ENCODE peak calls at places on chromosomes 7 and 10, in five cellular contexts. G, P, I, D and C are unnamed samples.

GRCh38 chr7:152527610-152528032 is 91.8 kb upstream of the KMT2C start:
- DNase-seq in G (no peak), P (no peak), I (no peak), D (no peak), C (no peak)

GRCh38 chr10:96311180-96311697 is 7.0 kb downstream of the DNTT start:
- DNase-seq in G (peak), P (no peak), I (no peak), D (no peak), C (no peak)

GRCh38 chr7:87810130-87810529 is 66.0 kb downstream of the SLC25A40 start:
- DNase-seq in G (no peak), P (peak), I (no peak), D (no peak), C (no peak)

GRCh38 chr7:33459340-33459751 is 330.0 kb downstream of the BBS9 start:
- DNase-seq in G (peak), P (peak), I (peak), D (peak), C (peak)

GRCh38 chr10:80196270-80196949 is 8.9 kb downstream of the ANXA11 start:
- DNase-seq in G (peak), P (no peak), I (peak), D (no peak), C (no peak)

GRCh38 chr10:909831-910230 is 21.7 kb downstream of the LARP4B start:
- DNase-seq in G (peak), P (no peak), I (peak), D (peak), C (no peak)

GRCh38 chr7:102993532-102994029 is 80.8 kb downstream of the LRRC17 start:
- DNase-seq in G (no peak), P (no peak), I (peak), D (peak), C (no peak)

GRCh38 chr10:29982997-29983648 is 76.3 kb downstream of the JCAD start:
- DNase-seq in G (no peak), P (no peak), I (no peak), D (no peak), C (no peak)

GRCh38 chr7:111424768-111425167 is 137.5 kb downstream of the IMMP2L start:
- DNase-seq in G (peak), P (no peak), I (peak), D (peak), C (no peak)

GRCh38 chr7:139494835-139495568 is 11.5 kb upstream of the KLRG2 start:
- DNase-seq in G (no peak), P (no peak), I (no peak), D (no peak), C (no peak)

GRCh38 chr10:10431422-10432066 is 586.1 kb upstream of the CELF2 start:
- DNase-seq in G (no peak), P (no peak), I (no peak), D (no peak), C (no peak)

GRCh38 chr10:10434312-10434711 is 583.4 kb upstream of the CELF2 start:
- DNase-seq in G (no peak), P (no peak), I (no peak), D (no peak), C (no peak)

GRCh38 chr10:10432306-10433035 is 585.2 kb upstream of the CELF2 start:
- DNase-seq in G (no peak), P (no peak), I (peak), D (no peak), C (no peak)
- H4K91ac ChIP-seq in G (no peak), P (no peak), I (no peak), D (no peak), C (no peak)

GRCh38 chr10:6794441-6794840 is 214.4 kb upstream of the PRKCQ start:
- DNase-seq in G (no peak), P (no peak), I (no peak), D (no peak), C (no peak)

GRCh38 chr10:6796231-6796630 is 216.2 kb upstream of the PRKCQ start:
- DNase-seq in G (no peak), P (no peak), I (no peak), D (no peak), C (no peak)

GRCh38 chr10:6795571-6795970 is 215.5 kb upstream of the PRKCQ start:
- DNase-seq in G (no peak), P (no peak), I (no peak), D (no peak), C (no peak)
- H4K91ac ChIP-seq in G (no peak), P (no peak), I (no peak), D (no peak), C (peak)

GRCh38 chr10:11875499-11876281 is 52.5 kb downstream of the PROSER2 start:
- DNase-seq in G (peak), P (no peak), I (peak), D (peak), C (no peak)

GRCh38 chr10:11875183-11875498 is 52.0 kb downstream of the PROSER2 start:
- DNase-seq in G (no peak), P (no peak), I (peak), D (peak), C (no peak)

GRCh38 chr10:11876805-11877395 is 53.7 kb downstream of the PROSER2 start:
- DNase-seq in G (no peak), P (no peak), I (no peak), D (no peak), C (no peak)

GRCh38 chr10:11877506-11877905 is 54.4 kb downstream of the PROSER2 start:
- DNase-seq in G (no peak), P (no peak), I (no peak), D (no peak), C (no peak)

GRCh38 chr10:11874568-11875182 is 51.5 kb downstream of the PROSER2 start:
- DNase-seq in G (peak), P (peak), I (peak), D (peak), C (peak)
- H4K91ac ChIP-seq in G (peak), P (no peak), I (peak), D (no peak), C (peak)

GRCh38 chr10:92180326-92180881 is 110.5 kb downstream of the CPEB3 start:
- DNase-seq in G (no peak), P (no peak), I (no peak), D (no peak), C (no peak)
- H4K91ac ChIP-seq in G (no peak), P (no peak), I (no peak), D (no peak), C (no peak)

GRCh38 chr10:69324583-69324982 is 46.3 kb downstream of the HK1 start:
- DNase-seq in G (peak), P (no peak), I (no peak), D (peak), C (no peak)

GRCh38 chr10:69329721-69330178 is 51.5 kb downstream of the HK1 start:
- DNase-seq in G (no peak), P (no peak), I (no peak), D (no peak), C (peak)

GRCh38 chr10:69328346-69328687 is 50.0 kb downstream of the HK1 start:
- DNase-seq in G (no peak), P (no peak), I (no peak), D (no peak), C (no peak)

GRCh38 chr10:69326692-69327091 is 48.4 kb downstream of the HK1 start:
- DNase-seq in G (no peak), P (no peak), I (no peak), D (no peak), C (no peak)

GRCh38 chr10:69327463-69328345 is 49.4 kb downstream of the HK1 start:
- DNase-seq in G (peak), P (no peak), I (peak), D (peak), C (no peak)
- H4K91ac ChIP-seq in G (peak), P (no peak), I (peak), D (no peak), C (peak)

GRCh38 chr10:21750424-21750823 is 216.4 kb downstream of the MLLT10 start:
- DNase-seq in G (no peak), P (no peak), I (no peak), D (no peak), C (no peak)
- H4K91ac ChIP-seq in G (no peak), P (no peak), I (no peak), D (no peak), C (peak)

DNA sequence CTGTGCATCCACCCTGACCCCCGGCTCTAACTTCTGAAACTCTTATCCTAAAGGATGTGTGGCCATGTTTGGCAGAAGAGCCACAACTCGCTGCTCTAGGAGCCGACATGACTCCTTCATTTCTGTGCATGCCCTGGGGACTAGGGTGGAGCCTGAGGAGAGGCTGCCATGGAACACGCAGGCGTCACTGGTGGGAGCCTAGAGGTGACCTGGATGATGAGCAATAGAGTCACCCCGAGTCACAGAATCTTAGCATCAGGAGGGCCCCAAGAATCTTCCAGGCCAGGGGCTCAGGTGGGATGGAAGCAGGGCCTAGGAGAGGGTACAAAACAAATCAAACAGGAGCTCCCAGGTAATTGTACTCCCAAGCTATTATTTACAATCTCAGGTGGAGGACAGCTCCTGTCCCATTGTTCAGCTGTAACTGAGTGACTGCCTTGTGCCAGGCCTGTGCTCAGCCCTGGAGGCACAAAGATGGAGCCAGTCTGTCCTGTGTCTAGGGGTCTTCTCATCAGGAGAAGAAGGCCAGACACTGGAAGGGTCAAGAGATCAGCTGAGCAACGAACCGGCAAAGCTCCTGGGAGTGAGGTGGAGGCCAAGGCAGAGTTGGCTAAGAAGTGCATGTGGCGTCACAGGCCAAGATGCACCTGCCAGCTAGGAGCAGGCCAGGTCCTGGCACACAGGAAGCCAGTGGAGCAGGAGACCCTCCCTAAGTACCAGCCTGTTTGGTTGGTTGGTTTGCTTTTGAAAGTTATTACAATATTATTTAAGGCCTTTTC is 5.8 kb upstream of the ZNF22 start:
- DNase-seq in G (peak), P (no peak), I (no peak), D (no peak), C (peak)
- H4K91ac ChIP-seq in G (peak), P (no peak), I (peak), D (peak), C (no peak)

DNA sequence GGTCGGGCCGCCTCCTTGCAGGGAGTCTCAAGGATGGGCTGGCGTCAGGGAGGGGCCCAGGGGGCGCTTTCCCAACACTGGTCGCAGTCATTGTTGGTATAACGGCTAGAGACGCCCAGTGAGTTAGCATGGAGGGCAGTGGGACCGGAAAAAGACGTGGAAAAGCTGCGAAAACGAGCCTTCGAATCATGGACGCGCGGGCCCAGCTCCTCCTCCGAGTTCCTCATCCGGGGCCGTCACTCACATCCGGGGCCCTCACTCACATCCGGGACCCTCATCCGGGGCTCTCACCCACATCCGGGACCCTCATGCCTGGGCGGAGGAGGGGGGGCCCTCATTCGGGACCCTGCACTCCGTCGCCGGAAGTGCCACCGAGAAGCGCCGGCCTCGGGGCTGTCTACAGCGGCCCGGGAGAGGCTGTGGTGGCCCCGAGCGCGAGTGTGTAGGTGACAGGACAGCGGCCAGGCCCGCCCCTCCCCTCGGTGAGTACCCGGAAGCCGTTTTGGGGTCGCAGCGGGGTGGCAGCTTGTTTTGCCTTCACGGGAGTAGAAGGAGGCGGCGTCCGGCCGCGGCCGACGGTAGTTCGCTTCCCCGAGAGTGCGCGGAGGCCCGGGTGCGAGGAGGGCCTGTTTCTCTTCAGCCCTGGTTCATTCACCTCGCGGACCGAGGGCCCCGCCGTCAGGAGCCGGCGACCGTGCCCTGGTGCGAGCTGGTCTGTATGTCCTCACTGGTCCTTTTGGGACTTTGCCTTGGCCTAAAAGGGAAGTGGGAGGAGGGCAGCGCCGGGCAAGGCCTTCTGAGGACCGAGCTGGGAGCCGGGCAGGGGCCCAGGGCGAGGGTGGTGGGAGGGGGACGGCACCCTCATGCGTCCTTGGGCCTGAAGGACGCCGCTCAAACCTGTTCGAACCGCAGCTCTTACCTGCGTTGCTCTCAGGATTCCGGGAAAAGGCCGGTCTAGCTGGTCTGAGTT is at the start of gene ZNF655:
- DNase-seq in G (peak), P (peak), I (peak), D (peak), C (peak)
- H4K91ac ChIP-seq in G (peak), P (peak), I (peak), D (peak), C (peak)

GRCh38 chr7:42224391-42225003 is 12.5 kb downstream of the GLI3 start:
- DNase-seq in G (no peak), P (no peak), I (no peak), D (no peak), C (no peak)

GRCh38 chr7:42226354-42226941 is 10.6 kb downstream of the GLI3 start:
- DNase-seq in G (no peak), P (no peak), I (no peak), D (no peak), C (no peak)

GRCh38 chr7:42231043-42231442 is 6.0 kb downstream of the GLI3 start:
- DNase-seq in G (no peak), P (no peak), I (no peak), D (no peak), C (no peak)

GRCh38 chr7:42227523-42227922 is 9.5 kb downstream of the GLI3 start:
- DNase-seq in G (peak), P (no peak), I (no peak), D (peak), C (no peak)

DNA sequence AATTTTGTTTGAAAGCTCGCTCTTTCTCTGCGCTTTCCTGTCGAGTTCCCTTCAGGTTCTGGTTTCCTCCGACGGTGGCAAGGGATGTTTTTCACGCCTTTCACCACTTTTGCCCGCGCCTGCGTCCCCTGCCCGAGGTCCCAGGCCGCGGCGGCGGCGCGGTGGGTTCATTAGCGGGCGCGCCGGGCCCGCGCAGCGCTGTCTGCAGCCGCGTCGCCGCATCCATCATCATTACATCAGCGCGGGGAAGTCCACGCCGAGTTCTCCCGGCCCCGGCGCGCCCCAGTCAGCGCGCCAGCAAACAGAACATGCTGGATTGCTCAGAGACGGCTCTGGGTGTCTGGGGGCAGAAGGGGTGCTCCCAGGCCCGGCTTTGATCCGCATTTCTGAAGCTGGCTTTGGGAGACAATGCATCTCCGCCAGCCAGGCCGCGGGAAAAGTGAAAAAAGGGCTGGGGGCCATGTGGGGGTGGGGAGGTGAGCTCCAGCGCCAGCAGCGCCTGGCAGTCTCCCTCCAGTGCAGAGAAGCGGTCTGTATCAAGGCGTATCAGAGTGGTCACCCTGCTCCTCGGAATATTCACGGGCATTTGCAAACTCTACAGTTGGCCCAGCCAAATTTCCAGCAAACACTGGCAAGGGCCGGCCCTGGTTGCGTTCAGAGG is 8.9 kb downstream of the GLI3 start:
- DNase-seq in G (peak), P (no peak), I (peak), D (peak), C (peak)
- H4K91ac ChIP-seq in G (peak), P (peak), I (no peak), D (no peak), C (peak)

GRCh38 chr10:69901623-69902505 is 100.2 kb downstream of the COL13A1 start:
- DNase-seq in G (peak), P (peak), I (peak), D (peak), C (peak)
- H4K91ac ChIP-seq in G (no peak), P (no peak), I (no peak), D (peak), C (no peak)